ENCODE peak calls at places on chromosome 12, in seven cellular contexts. W, T, O, F, M, S and B are unnamed samples.

GRCh38 chr12:110102255-110102654 is 21.9 kb upstream of the IFT81 start:
- DNase-seq in W (peak), T (peak), O (no peak), F (no peak), M (peak), S (no peak), B (no peak)

GRCh38 chr12:104522985-104523719 is 66.4 kb downstream of the CHST11 start:
- DNase-seq in W (no peak), T (no peak), O (no peak), F (no peak), M (no peak), S (no peak), B (no peak)

GRCh38 chr12:131832393-131833231 is 4.4 kb downstream of the MMP17 start:
- DNase-seq in W (peak), T (no peak), O (no peak), F (peak), M (no peak), S (no peak), B (no peak)

GRCh38 chr12:86137936-86138335 is 118.3 kb downstream of the MGAT4C start:
- DNase-seq in W (peak), T (no peak), O (peak), F (no peak), M (no peak), S (no peak), B (no peak)

GRCh38 chr12:104288635-104289258 is 14.8 kb upstream of the EID3 start:
- DNase-seq in W (peak), T (peak), O (no peak), F (peak), M (peak), S (peak), B (peak)

GRCh38 chr12:18153826-18154225 is 63.8 kb upstream of the RERGL start:
- DNase-seq in W (no peak), T (no peak), O (no peak), F (no peak), M (no peak), S (no peak), B (no peak)

GRCh38 chr12:14766649-14767215 is 36.5 kb downstream of the WBP11 start:
- DNase-seq in W (no peak), T (no peak), O (no peak), F (no peak), M (no peak), S (no peak), B (no peak)

GRCh38 chr12:125075-125474 is 58.5 kb downstream of the IQSEC3 start:
- DNase-seq in W (no peak), T (no peak), O (no peak), F (no peak), M (no peak), S (no peak), B (no peak)

GRCh38 chr12:97046901-97047300 is 139.8 kb downstream of the NEDD1 start:
- DNase-seq in W (no peak), T (no peak), O (no peak), F (no peak), M (no peak), S (no peak), B (no peak)

GRCh38 chr12:12156835-12157234 is 86.1 kb downstream of the BCL2L14 start:
- DNase-seq in W (no peak), T (no peak), O (no peak), F (no peak), M (no peak), S (no peak), B (no peak)

GRCh38 chr12:6754406-6754805 is 1.5 kb upstream of the MLF2 start:
- DNase-seq in W (no peak), T (no peak), O (no peak), F (no peak), M (no peak), S (no peak), B (no peak)

GRCh38 chr12:106133136-106134087 is 5.3 kb downstream of the NUAK1 start:
- DNase-seq in W (peak), T (no peak), O (no peak), F (no peak), M (peak), S (no peak), B (no peak)

GRCh38 chr12:54587315-54587821 is 1.1 kb downstream of the PPP1R1A start:
- DNase-seq in W (no peak), T (peak), O (no peak), F (peak), M (peak), S (no peak), B (no peak)

GRCh38 chr12:8081228-8081920 is 700 bp upstream of the NECAP1 start:
- DNase-seq in W (peak), T (no peak), O (no peak), F (no peak), M (no peak), S (no peak), B (peak)

GRCh38 chr12:57416039-57416996 is 14.5 kb downstream of the R3HDM2 start:
- DNase-seq in W (peak), T (no peak), O (no peak), F (no peak), M (no peak), S (no peak), B (no peak)

GRCh38 chr12:10612110-10612509 is 1.3 kb downstream of the MAGOHB start:
- DNase-seq in W (no peak), T (no peak), O (no peak), F (no peak), M (no peak), S (no peak), B (no peak)

GRCh38 chr12:122732611-122733010 is 2.0 kb upstream of the HCAR1 start:
- DNase-seq in W (no peak), T (no peak), O (no peak), F (no peak), M (no peak), S (no peak), B (no peak)

GRCh38 chr12:30970559-30971202 is 44.1 kb downstream of the TSPAN11 start:
- DNase-seq in W (no peak), T (no peak), O (no peak), F (no peak), M (peak), S (no peak), B (no peak)

GRCh38 chr12:107560194-107560905 is 125.2 kb upstream of the PWP1 start:
- DNase-seq in W (no peak), T (peak), O (no peak), F (no peak), M (peak), S (no peak), B (no peak)

GRCh38 chr12:55965240-55965639 is 602 bp downstream of the PMEL start:
- DNase-seq in W (no peak), T (no peak), O (no peak), F (no peak), M (peak), S (no peak), B (no peak)

GRCh38 chr12:9049520-9050133 is 60.3 kb downstream of the KLRG1 start:
- DNase-seq in W (peak), T (peak), O (peak), F (no peak), M (peak), S (no peak), B (no peak)

DNA sequence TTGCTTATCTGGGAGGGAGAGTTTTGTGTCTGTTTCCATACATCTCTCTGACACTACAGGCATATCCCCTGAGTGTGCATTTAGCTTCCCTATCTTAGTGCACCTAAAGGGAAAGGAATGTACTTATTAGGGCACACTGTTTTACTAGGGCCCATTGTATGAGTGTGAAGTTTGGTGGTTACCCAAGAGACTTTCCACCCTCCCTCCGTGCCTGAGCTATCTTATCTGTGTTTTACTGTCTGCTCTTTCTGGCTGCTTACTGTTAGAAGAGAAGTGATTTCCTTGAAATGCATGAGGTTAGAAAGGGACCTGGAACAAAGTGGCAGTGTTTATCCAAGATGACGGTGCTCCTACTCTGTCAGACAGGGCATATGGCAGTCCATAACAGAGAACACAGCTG is 8.5 kb upstream of the SVOP start:
- DNase-seq in W (no peak), T (no peak), O (no peak), F (no peak), M (no peak), S (no peak), B (no peak)
- H3K4me3 ChIP-seq in W (no peak), T (no peak), O (no peak), F (no peak), M (no peak), S (no peak), B (no peak)

GRCh38 chr12:39441963-39442894 is 691 bp downstream of the KIF21A start:
- DNase-seq in W (peak), T (peak), O (no peak), F (peak), M (peak), S (peak), B (peak)
- H3K4me3 ChIP-seq in W (peak), T (peak), O (peak), F (peak), M (peak), S (peak), B (peak)

DNA sequence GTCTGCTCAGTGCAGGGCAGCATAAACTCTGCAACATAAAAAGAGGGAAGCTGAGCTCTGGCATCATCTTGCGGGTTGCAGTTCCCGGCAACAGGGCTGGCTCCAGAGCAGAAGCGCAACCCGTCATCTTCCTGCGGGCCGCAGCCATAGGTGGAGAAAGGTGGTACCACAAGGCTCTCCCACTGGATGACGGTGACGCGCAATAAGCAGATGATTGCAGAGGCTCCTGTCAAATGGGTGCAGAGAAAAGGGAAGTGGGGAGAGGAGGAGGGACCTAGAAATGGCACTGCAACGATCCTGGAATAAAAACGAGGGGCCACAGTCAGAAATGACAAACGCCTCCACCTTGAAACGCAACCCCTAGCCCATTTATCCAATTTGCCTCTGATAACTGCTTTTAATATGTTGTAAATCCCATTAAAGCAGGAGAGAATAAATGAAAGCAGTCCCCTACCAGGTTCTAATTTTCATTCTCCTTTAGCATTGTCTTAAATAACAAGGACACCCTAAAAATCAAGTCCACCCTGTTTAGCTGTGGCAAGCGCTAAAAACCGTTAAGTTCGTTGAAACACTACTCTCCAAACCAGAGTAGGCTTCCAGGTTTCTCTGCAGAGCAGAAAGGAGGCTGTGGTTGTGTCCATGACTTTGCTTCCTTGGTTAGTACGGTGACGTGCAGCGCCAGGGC is 30.9 kb upstream of the TUBA1C start:
- DNase-seq in W (no peak), T (no peak), O (no peak), F (peak), M (no peak), S (peak), B (peak)
- H3K4me3 ChIP-seq in W (no peak), T (no peak), O (no peak), F (no peak), M (no peak), S (no peak), B (peak)

DNA sequence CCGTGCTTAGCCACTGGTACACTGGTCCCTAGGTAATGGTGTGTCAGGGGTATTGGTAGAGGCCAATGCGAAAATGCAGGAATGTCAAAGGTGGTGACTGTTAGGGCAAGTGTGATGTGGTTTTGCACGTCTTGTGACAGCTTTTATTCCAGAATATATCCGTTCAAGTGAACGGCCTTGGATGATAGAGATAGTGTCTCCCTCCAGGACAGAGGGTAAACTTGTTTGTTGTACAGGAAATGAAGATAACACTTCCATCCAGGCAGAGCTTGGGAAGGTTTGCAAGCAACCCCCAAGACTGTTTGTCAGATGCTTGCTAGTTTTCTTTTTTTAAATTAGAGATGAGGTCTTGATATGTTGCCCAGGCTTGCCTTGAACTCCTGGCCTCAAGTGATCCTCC is 84.2 kb downstream of the DNAH10 start:
- DNase-seq in W (no peak), T (no peak), O (no peak), F (no peak), M (no peak), S (no peak), B (no peak)
- H3K4me3 ChIP-seq in W (no peak), T (no peak), O (no peak), F (no peak), M (no peak), S (no peak), B (no peak)

GRCh38 chr12:133058203-133059125 is 21.2 kb downstream of the ZNF84 start:
- DNase-seq in W (peak), T (no peak), O (no peak), F (no peak), M (no peak), S (no peak), B (no peak)

GRCh38 chr12:133061954-133062353 is 18.8 kb upstream of the ZNF140 start:
- DNase-seq in W (no peak), T (no peak), O (no peak), F (no peak), M (no peak), S (no peak), B (no peak)

GRCh38 chr12:133063556-133063955 is 17.2 kb upstream of the ZNF140 start:
- DNase-seq in W (no peak), T (no peak), O (no peak), F (no peak), M (no peak), S (no peak), B (no peak)
- H3K4me3 ChIP-seq in W (no peak), T (no peak), O (no peak), F (no peak), M (no peak), S (no peak), B (no peak)

GRCh38 chr12:4909397-4909733 is 340 bp upstream of the KCNA1 start:
- DNase-seq in W (no peak), T (no peak), O (no peak), F (no peak), M (peak), S (no peak), B (no peak)
- H3K4me3 ChIP-seq in W (no peak), T (no peak), O (no peak), F (peak), M (peak), S (no peak), B (peak)

GRCh38 chr12:24948452-24948815 is 467 bp downstream of the BCAT1 start:
- DNase-seq in W (peak), T (no peak), O (no peak), F (peak), M (peak), S (no peak), B (no peak)
- H3K4me3 ChIP-seq in W (peak), T (peak), O (peak), F (peak), M (peak), S (peak), B (peak)

DNA sequence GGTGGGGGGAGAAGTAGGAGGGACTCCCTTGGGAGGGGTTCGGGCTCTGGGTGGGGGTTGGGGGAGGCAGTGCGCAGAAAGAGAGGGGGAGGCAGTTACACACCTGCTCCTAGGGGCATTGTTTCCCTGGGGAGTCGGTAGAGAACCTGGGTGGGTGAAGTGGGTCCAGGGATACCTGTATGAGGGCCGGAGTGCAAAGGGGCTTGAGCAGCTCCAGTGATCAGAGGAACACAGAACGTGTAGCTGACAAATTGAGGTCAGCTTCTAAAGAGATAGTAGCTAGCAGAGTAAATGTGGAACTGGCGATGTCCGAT is 430 bp downstream of the SMARCD1 start:
- DNase-seq in W (no peak), T (no peak), O (no peak), F (no peak), M (no peak), S (no peak), B (no peak)
- H3K4me3 ChIP-seq in W (peak), T (peak), O (peak), F (peak), M (peak), S (peak), B (peak)

GRCh38 chr12:121299662-121300061 is 3.2 kb upstream of the CAMKK2 start:
- DNase-seq in W (no peak), T (no peak), O (no peak), F (no peak), M (no peak), S (no peak), B (no peak)

GRCh38 chr12:121296618-121297476 is at the start of gene CAMKK2:
- DNase-seq in W (peak), T (peak), O (no peak), F (peak), M (peak), S (peak), B (peak)

GRCh38 chr12:121304306-121304705 is 7.8 kb upstream of the CAMKK2 start:
- DNase-seq in W (no peak), T (no peak), O (no peak), F (no peak), M (no peak), S (no peak), B (no peak)

GRCh38 chr12:121300083-121300819 is 3.7 kb upstream of the CAMKK2 start:
- DNase-seq in W (no peak), T (no peak), O (no peak), F (no peak), M (no peak), S (no peak), B (no peak)

GRCh38 chr12:121301876-121302275 is 5.4 kb upstream of the CAMKK2 start:
- DNase-seq in W (peak), T (no peak), O (no peak), F (no peak), M (no peak), S (no peak), B (no peak)
- H3K4me3 ChIP-seq in W (no peak), T (no peak), O (no peak), F (no peak), M (no peak), S (no peak), B (no peak)

DNA sequence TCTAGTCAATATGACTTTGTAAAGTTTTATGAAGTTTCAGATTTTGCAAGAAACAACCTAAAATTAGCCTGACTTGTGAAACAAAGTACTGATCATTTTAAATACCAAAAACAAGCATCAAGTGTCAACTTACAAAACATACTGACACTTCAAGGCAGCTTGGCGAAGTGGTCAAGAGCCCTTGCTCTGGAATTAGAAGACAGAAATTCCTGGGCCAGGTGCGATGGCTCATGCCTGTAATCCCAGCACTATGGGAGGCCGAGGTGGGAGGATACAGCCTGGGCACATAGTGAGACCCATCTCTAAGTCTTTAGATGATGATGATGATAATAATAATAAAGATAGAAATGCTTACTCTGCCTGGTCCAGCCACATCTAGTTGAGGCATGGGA is 45.4 kb upstream of the NR2C1 start:
- DNase-seq in W (peak), T (no peak), O (no peak), F (no peak), M (no peak), S (peak), B (no peak)
- H3K4me3 ChIP-seq in W (no peak), T (no peak), O (no peak), F (no peak), M (no peak), S (no peak), B (no peak)